ENCODE peak calls at places on chromosome 14, in six cellular contexts. E, C, D, O, M and K are unnamed samples.

GRCh38 chr14:22994762-22995275 is 12.5 kb upstream of the AJUBA start:
- DNase-seq in E (peak; percentile 67), C (no peak), D (peak; percentile 58), O (peak; percentile 52), M (peak; percentile 32), K (peak; percentile 66)

GRCh38 chr14:32050839-32051238 is 26.3 kb upstream of the ARHGAP5 start:
- DNase-seq in E (no peak), C (no peak), D (no peak), O (no peak), M (no peak), K (no peak)

GRCh38 chr14:37090026-37090425 is 82.4 kb downstream of the SLC25A21 start:
- DNase-seq in E (no peak), C (no peak), D (peak; percentile 25), O (no peak), M (no peak), K (no peak)

GRCh38 chr14:77340389-77340788 is 19.6 kb downstream of the GSTZ1 start:
- DNase-seq in E (no peak), C (no peak), D (no peak), O (no peak), M (no peak), K (no peak)

GRCh38 chr14:54572316-54572715 is 5.4 kb downstream of the SAMD4A start:
- DNase-seq in E (no peak), C (no peak), D (no peak), O (peak; percentile 28), M (no peak), K (peak; percentile 44)

GRCh38 chr14:58171090-58171489 is 19.1 kb upstream of the ARMH4 start:
- DNase-seq in E (peak; percentile 74), C (peak; percentile 84), D (peak; percentile 86), O (peak; percentile 71), M (peak; percentile 77), K (peak; percentile 85)

GRCh38 chr14:74524813-74525135 is 31.2 kb downstream of the ISCA2 start:
- DNase-seq in E (no peak), C (no peak), D (no peak), O (no peak), M (no peak), K (no peak)

GRCh38 chr14:33165144-33165925 is 226.7 kb downstream of the NPAS3 start:
- DNase-seq in E (no peak), C (no peak), D (no peak), O (no peak), M (no peak), K (peak; percentile 44)

GRCh38 chr14:81144811-81145598 is 75.8 kb downstream of the GTF2A1 start:
- DNase-seq in E (no peak), C (no peak), D (no peak), O (no peak), M (no peak), K (peak; percentile 24)

GRCh38 chr14:28515571-28515970 is 251.0 kb upstream of the FOXG1 start:
- DNase-seq in E (no peak), C (no peak), D (no peak), O (peak; percentile 67), M (no peak), K (peak; percentile 5)

GRCh38 chr14:73746540-73747385 is 32.6 kb upstream of the PNMA1 start:
- DNase-seq in E (peak; percentile 72), C (peak; percentile 62), D (no peak), O (no peak), M (no peak), K (peak; percentile 30)

GRCh38 chr14:32711103-32711680 is 227.5 kb upstream of the NPAS3 start:
- DNase-seq in E (no peak), C (no peak), D (peak; percentile 37), O (peak; percentile 63), M (peak; percentile 22), K (peak; percentile 55)

GRCh38 chr14:72024043-72024407 is 91.8 kb downstream of the RGS6 start:
- DNase-seq in E (no peak), C (no peak), D (peak; percentile 2), O (peak; percentile 7), M (peak; percentile 43), K (peak; percentile 13)

GRCh38 chr14:71534506-71534905 is 397.7 kb upstream of the RGS6 start:
- DNase-seq in E (no peak), C (no peak), D (no peak), O (no peak), M (no peak), K (no peak)

GRCh38 chr14:32469388-32470160 is 140.5 kb downstream of the AKAP6 start:
- DNase-seq in E (no peak), C (no peak), D (peak; percentile 73), O (peak; percentile 79), M (no peak), K (peak; percentile 72)

GRCh38 chr14:68911594-68912227 is 67.4 kb downstream of the ACTN1 start:
- DNase-seq in E (peak; percentile 91), C (peak; percentile 70), D (peak; percentile 64), O (peak; percentile 81), M (peak; percentile 76), K (peak; percentile 84)

GRCh38 chr14:85024931-85025330 is 505.0 kb upstream of the FLRT2 start:
- DNase-seq in E (no peak), C (no peak), D (peak; percentile 9), O (no peak), M (no peak), K (peak; percentile 23)

GRCh38 chr14:94173471-94173884 is 644 bp upstream of the PPP4R4 start:
- DNase-seq in E (no peak), C (no peak), D (no peak), O (no peak), M (no peak), K (no peak)

GRCh38 chr14:40394634-40395340 is 962.6 kb upstream of the FBXO33 start:
- DNase-seq in E (no peak), C (no peak), D (no peak), O (no peak), M (no peak), K (no peak)

GRCh38 chr14:32286602-32287001 is 42.5 kb upstream of the AKAP6 start:
- DNase-seq in E (no peak), C (no peak), D (no peak), O (no peak), M (no peak), K (no peak)

GRCh38 chr14:104872469-104873341 is 7.6 kb downstream of the CEP170B start:
- DNase-seq in E (no peak), C (no peak), D (peak; percentile 62), O (peak; percentile 25), M (peak; percentile 17), K (peak; percentile 63)

GRCh38 chr14:52885230-52885629 is 65.6 kb downstream of the FERMT2 start:
- DNase-seq in E (no peak), C (no peak), D (peak; percentile 76), O (peak; percentile 31), M (no peak), K (peak; percentile 79)

GRCh38 chr14:89625208-89625987 is 208.4 kb upstream of the FOXN3 start:
- DNase-seq in E (peak; percentile 74), C (no peak), D (no peak), O (peak; percentile 22), M (peak; percentile 40), K (no peak)

GRCh38 chr14:100708349-100709217 is 18.1 kb upstream of the DLK1 start:
- DNase-seq in E (peak; percentile 89), C (peak; percentile 67), D (no peak), O (peak; percentile 42), M (peak; percentile 93), K (peak; percentile 94)

GRCh38 chr14:100710391-100711116 is 16.1 kb upstream of the DLK1 start:
- DNase-seq in E (no peak), C (no peak), D (no peak), O (no peak), M (no peak), K (no peak)

GRCh38 chr14:100711117-100711462 is 15.6 kb upstream of the DLK1 start:
- DNase-seq in E (no peak), C (no peak), D (no peak), O (no peak), M (peak; percentile 80), K (no peak)

GRCh38 chr14:100709252-100709955 is 17.3 kb upstream of the DLK1 start:
- DNase-seq in E (no peak), C (peak; percentile 65), D (no peak), O (peak; percentile 31), M (no peak), K (peak; percentile 51)

DNA sequence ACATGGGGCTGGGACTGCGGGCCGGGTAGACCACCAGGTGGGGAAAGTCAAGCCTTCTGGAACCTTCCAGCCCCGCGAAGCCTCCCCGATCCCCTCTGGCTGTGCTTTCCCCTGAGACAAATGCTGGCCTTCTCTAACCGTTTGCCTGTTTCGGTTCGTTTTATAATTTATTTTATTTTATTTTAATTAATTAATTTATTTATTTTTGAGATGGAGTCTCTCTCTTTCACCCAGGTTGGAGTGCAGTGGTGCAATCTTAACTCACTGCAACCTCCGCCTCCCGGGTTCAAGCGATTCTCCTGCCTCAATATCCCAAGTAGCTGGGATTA is 16.8 kb upstream of the DLK1 start:
- DNase-seq in E (no peak), C (no peak), D (no peak), O (no peak), M (no peak), K (no peak)
- H3K4me3 ChIP-seq in E (peak overlapping the region; percentile 41), C (no peak overlapping the region), D (no peak overlapping the region), O (peak overlapping the region; percentile 41), M (no peak overlapping the region), K (no peak overlapping the region)

GRCh38 chr14:103282932-103283331 is 51.1 kb upstream of the EIF5 start:
- DNase-seq in E (no peak), C (no peak), D (no peak), O (no peak), M (no peak), K (no peak)

GRCh38 chr14:103279129-103280025 is 54.7 kb upstream of the EIF5 start:
- DNase-seq in E (peak; percentile 69), C (no peak), D (no peak), O (no peak), M (peak; percentile 36), K (no peak)

GRCh38 chr14:103280278-103280917 is 53.6 kb upstream of the EIF5 start:
- DNase-seq in E (no peak), C (no peak), D (no peak), O (peak; percentile 31), M (no peak), K (peak; percentile 14)

GRCh38 chr14:103283916-103284315 is 50.1 kb upstream of the EIF5 start:
- DNase-seq in E (no peak), C (no peak), D (no peak), O (no peak), M (no peak), K (no peak)

GRCh38 chr14:103281496-103282231 is 52.4 kb upstream of the EIF5 start:
- DNase-seq in E (peak; percentile 82), C (no peak), D (peak; percentile 70), O (peak; percentile 59), M (peak; percentile 47), K (peak; percentile 88)
- TF ChIP-seq CTCF in E (no peak), C (no peak), D (peak; percentile 74), O (peak; percentile 51), M (no peak), K (peak; percentile 84)

GRCh38 chr14:64474698-64475097 is 9.4 kb downstream of the AKAP5 start:
- DNase-seq in E (no peak), C (no peak), D (no peak), O (no peak), M (no peak), K (no peak)
- H3K4me3 ChIP-seq in E (no peak overlapping the region), C (no peak overlapping the region), D (no peak overlapping the region), O (no peak overlapping the region), M (no peak overlapping the region), K (no peak overlapping the region)

DNA sequence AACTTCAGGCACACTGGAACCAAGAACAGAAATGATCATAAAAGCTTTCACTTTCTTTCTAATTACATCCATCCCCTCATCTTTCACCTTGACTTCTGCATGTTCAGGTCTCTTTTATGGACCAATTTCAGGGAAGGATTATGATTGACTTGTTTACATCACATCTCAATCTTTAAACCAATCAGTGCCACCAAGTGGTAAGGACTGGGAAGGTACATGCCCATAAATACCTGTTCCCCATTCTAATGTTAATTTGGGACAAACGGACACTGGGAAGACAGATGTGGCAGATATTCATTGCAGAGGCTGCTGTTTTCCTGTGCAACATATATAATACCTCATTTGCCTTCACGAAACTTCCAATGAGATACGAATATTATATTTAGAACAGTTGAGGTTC is 978.1 kb downstream of the GALC start:
- DNase-seq in E (no peak), C (no peak), D (no peak), O (no peak), M (no peak), K (no peak)
- TF ChIP-seq CTCF in E (no peak), C (no peak), D (peak; percentile 22), O (no peak), M (no peak), K (no peak)